ENCODE peak calls at places on chromosomes 13 and 19, in four cellular contexts. H is right cardiac atrium, S is body of pancreas, A is lung. W is an unnamed sample.

GRCh38 chr19:55387736-55388497 is 2.2 kb downstream of the RPL28 start:
- DNase-seq in A (no peak), H (peak; percentile 48), S (no peak), W (no peak)

GRCh38 chr19:58170860-58171259 is 12.0 kb upstream of the ZNF274 start:
- DNase-seq in S (no peak), A (no peak), H (no peak), W (no peak)

GRCh38 chr19:48837081-48837524 is 812 bp upstream of the HSD17B14 start:
- DNase-seq in A (peak; percentile 72), S (peak; percentile 70), H (peak; percentile 95), W (peak; percentile 70)

GRCh38 chr13:42392706-42393572 is 121.0 kb downstream of the AKAP11 start:
- DNase-seq in H (no peak), A (no peak), S (no peak), W (no peak)

GRCh38 chr19:10010247-10010691 is at the start of gene COL5A3:
- DNase-seq in S (peak; percentile 30), H (peak; percentile 91), A (peak; percentile 42), W (no peak)

GRCh38 chr13:113145911-113146598 is 12.4 kb upstream of the PROZ start:
- DNase-seq in A (no peak), S (no peak), H (no peak), W (no peak)

GRCh38 chr19:17209126-17210036 is 5.8 kb upstream of the USE1 start:
- DNase-seq in H (no peak), A (no peak), S (no peak), W (no peak)

GRCh38 chr19:58361900-58362271 is 665 bp downstream of the ZNF497 start:
- DNase-seq in A (peak; percentile 71), H (peak; percentile 84), S (peak; percentile 61), W (peak; percentile 45)

GRCh38 chr13:100581030-100581429 is 7.6 kb downstream of the GGACT start:
- DNase-seq in A (no peak), S (no peak), H (no peak), W (no peak)

GRCh38 chr13:43786766-43787517 is at the start of gene ENOX1:
- DNase-seq in H (peak; percentile 87), A (no peak), S (peak; percentile 60), W (peak; percentile 77)

GRCh38 chr13:76516013-76516412 is 370.2 kb downstream of the KCTD12 start:
- DNase-seq in A (no peak), H (no peak), S (peak; percentile 3), W (no peak)

GRCh38 chr13:75357576-75358295 is 124.2 kb downstream of the TBC1D4 start:
- DNase-seq in S (peak; percentile 18), A (no peak), H (no peak), W (no peak)

GRCh38 chr19:24074720-24075119 is 12.3 kb upstream of the ZNF254 start:
- DNase-seq in A (no peak), S (no peak), H (no peak), W (no peak)

GRCh38 chr19:19259741-19260140 is 13.4 kb downstream of the TM6SF2 start:
- DNase-seq in H (no peak), S (no peak), A (no peak), W (no peak)
- H3K27me3 ChIP-seq in H (no peaks in the 10 kb centered on the region), S (no peaks in the 10 kb centered on the region), A (peaks cover 14% of the 10 kb centered on the region), W (peaks cover 3% of the 10 kb centered on the region)

DNA sequence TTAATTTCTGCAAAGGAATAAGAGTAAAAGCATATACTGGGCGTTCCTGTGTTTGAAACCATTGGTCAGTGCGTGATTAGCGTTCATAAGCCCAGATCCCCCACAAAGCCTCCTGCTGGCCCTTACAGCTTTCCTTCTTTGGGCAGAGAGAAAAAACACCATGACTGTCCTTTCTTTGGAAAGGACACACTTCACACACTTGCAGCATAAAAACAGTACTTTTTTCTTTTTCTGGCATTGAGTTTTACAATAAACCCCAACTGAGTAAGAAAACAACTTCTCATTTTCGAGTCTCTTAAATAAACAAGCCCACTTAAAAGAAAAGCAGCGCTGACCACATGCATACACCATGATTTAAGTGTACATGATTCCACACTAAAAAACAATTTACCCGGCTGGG is 35.8 kb downstream of the SMAD9 start:
- DNase-seq in H (no peak), S (no peak), A (no peak), W (no peak)
- H3K27me3 ChIP-seq in H (no peaks in the 10 kb centered on the region), S (no peaks in the 10 kb centered on the region), A (no peaks in the 10 kb centered on the region), W (no peaks in the 10 kb centered on the region)

GRCh38 chr13:27797228-27797624 is 4.9 kb downstream of the GSX1 start:
- DNase-seq in H (no peak), S (peak; percentile 4), A (no peak), W (no peak)
- H3K27me3 ChIP-seq in H (no peaks in the 10 kb centered on the region), S (no peaks in the 10 kb centered on the region), A (peaks cover 46% of the 10 kb centered on the region), W (peaks cover 25% of the 10 kb centered on the region)

DNA sequence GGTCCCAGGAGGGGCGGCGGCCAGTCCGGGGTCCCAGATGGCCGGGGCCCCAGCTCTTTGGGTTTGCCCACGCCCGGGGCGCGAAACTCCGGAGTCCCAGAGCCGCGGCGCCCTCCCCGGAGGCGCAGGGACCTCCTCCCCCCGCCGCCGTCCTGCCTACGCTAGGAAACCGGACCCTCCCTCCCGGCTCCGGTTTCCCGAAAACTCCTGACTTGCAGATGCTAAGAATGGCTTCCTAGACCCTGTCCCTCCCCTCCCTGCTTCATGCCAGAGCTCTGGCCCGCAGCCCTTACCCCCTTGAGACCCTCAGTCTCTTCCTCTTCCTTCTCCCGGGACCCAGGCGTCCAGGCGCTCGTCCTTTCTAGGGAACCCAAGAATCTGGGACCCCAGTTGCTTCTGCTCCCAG is 468 bp upstream of the MYBPC2 start:
- DNase-seq in H (no peak), S (no peak), A (no peak), W (no peak)
- H3K27me3 ChIP-seq in H (no peaks in the 10 kb centered on the region), S (no peaks in the 10 kb centered on the region), A (no peaks in the 10 kb centered on the region), W (no peaks in the 10 kb centered on the region)

GRCh38 chr19:3867971-3868769 is 668 bp downstream of the ZFR2 start:
- DNase-seq in S (no peak), A (no peak), H (peak; percentile 30), W (no peak)
- H3K27me3 ChIP-seq in S (no peaks in the 10 kb centered on the region), A (peaks cover 4% of the 10 kb centered on the region), H (no peaks in the 10 kb centered on the region), W (peaks cover 14% of the 10 kb centered on the region)

GRCh38 chr19:1775951-1776605 is 22.8 kb downstream of the ONECUT3 start:
- DNase-seq in A (no peak), S (no peak), H (peak; percentile 44), W (no peak)

GRCh38 chr19:1777149-1777548 is 23.8 kb downstream of the ONECUT3 start:
- DNase-seq in S (no peak), A (no peak), H (peak; percentile 11), W (no peak)

GRCh38 chr19:1773173-1773572 is 19.9 kb downstream of the ONECUT3 start:
- DNase-seq in H (no peak), S (no peak), A (no peak), W (no peak)

GRCh38 chr19:1776606-1777147 is 23.4 kb downstream of the ONECUT3 start:
- DNase-seq in S (no peak), A (no peak), H (peak; percentile 30), W (no peak)

GRCh38 chr19:1774999-1775772 is 21.9 kb downstream of the ONECUT3 start:
- DNase-seq in A (no peak), S (no peak), H (peak; percentile 51), W (no peak)
- H3K27me3 ChIP-seq in A (peaks cover 5% of the 10 kb centered on the region), S (no peaks in the 10 kb centered on the region), H (no peaks in the 10 kb centered on the region), W (peaks cover 14% of the 10 kb centered on the region)

GRCh38 chr19:13034636-13035035 is 39.4 kb downstream of the NFIX start:
- DNase-seq in A (no peak), H (no peak), S (no peak), W (no peak)
- H3K27me3 ChIP-seq in A (no peaks in the 10 kb centered on the region), H (no peaks in the 10 kb centered on the region), S (no peaks in the 10 kb centered on the region), W (no peaks in the 10 kb centered on the region)

DNA sequence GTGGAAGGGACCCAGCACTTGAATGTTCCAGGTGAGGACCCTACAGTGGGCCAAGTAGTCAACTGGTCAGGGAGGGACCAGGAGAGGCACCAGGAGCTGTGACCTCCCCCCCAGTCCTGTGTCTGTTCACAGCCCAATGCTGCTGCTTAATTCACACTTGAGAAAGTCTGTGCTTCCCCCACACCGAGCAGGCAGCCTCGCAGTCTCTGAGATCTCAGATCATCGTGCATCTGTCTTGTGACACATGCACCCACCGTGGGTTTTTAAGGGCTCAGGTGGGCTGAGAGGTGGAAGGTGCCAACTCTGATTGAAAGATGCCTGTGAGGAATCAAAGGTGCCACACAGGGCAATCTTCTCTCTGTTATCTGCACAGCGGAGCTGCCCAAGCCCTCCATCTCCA is 6.2 kb downstream of the CEACAM5 start:
- DNase-seq in H (no peak), S (no peak), A (no peak), W (no peak)
- H3K27me3 ChIP-seq in H (no peaks in the 10 kb centered on the region), S (no peaks in the 10 kb centered on the region), A (no peaks in the 10 kb centered on the region), W (peaks cover 37% of the 10 kb centered on the region)

DNA sequence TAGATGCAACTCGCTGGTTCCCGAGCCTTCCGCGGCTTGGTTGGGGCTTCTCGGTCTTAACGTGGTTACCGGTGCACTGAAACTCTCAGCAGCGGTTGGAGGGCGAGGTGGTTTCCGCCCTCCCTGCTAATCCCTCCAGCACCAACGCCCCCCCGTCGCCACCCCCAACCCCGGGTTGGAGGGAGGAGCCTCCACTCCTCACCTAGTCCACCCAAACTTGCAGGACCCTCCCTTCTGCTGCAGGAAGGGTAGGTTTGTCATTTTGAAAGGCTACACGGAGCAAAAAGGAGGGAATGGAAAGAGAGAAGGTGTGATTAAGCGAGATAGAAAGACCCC is 465.0 kb downstream of the ITGBL1 start:
- DNase-seq in A (no peak), H (no peak), S (peak; percentile 16), W (no peak)
- H3K27me3 ChIP-seq in A (peaks cover 25% of the 10 kb centered on the region), H (no peaks in the 10 kb centered on the region), S (no peaks in the 10 kb centered on the region), W (peaks cover 38% of the 10 kb centered on the region)

DNA sequence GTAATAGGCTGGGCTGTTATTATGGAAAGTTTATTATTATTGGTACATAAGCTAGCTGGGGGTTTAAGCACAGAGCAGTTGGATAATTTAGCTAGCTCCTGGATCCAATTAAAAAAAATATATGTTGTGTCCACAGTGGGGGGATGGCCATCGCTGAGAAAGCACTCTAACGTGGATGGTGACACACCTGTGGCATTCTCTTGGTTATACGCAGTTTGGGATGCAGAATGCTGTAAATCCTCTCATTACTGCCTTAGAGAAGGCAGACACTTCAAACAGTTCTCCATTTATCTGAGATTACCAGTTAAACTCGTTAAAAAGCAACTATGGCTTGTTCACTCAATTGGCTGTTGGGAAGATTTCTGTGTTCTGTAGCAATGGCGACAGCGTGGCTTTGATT is 2.4 kb upstream of the ZNF536 start:
- DNase-seq in S (no peak), A (no peak), H (no peak), W (no peak)
- H3K27me3 ChIP-seq in S (no peaks in the 10 kb centered on the region), A (peaks cover 4% of the 10 kb centered on the region), H (no peaks in the 10 kb centered on the region), W (peaks cover 18% of the 10 kb centered on the region)

W was measured in dorsolateral prefrontal cortex.